ENCODE peak calls at places on chromosome 18, in four cellular contexts. C, K, G and F are unnamed samples.

GRCh38 chr18:58645398-58645797 is 16.5 kb upstream of the ALPK2 start:
- DNase-seq in K (no peak), C (no peak), G (no peak), F (no peak)

GRCh38 chr18:79606621-79607331 is 72.8 kb upstream of the CTDP1 start:
- DNase-seq in K (no peak), C (no peak), G (peak; percentile 55), F (no peak)

GRCh38 chr18:57141208-57142129 is 5.4 kb upstream of the BOD1L2 start:
- DNase-seq in C (no peak), K (peak; percentile 91), G (peak; percentile 73), F (no peak)

GRCh38 chr18:54713386-54713785 is 114.9 kb upstream of the RAB27B start:
- DNase-seq in C (no peak), G (no peak), K (no peak), F (no peak)

GRCh38 chr18:53457068-53457467 is 767.4 kb downstream of the MBD2 start:
- DNase-seq in K (no peak), G (no peak), C (no peak), F (no peak)

GRCh38 chr18:3998698-3999333 is 456.3 kb downstream of the DLGAP1 start:
- DNase-seq in K (no peak), C (peak; percentile 70), G (no peak), F (no peak)

GRCh38 chr18:217532-218334 is 50.1 kb downstream of the THOC1 start:
- DNase-seq in C (no peak), K (no peak), G (no peak), F (no peak)

GRCh38 chr18:50847192-50847591 is 27.4 kb upstream of the MRO start:
- DNase-seq in C (no peak), K (no peak), G (no peak), F (no peak)

GRCh38 chr18:58195278-58195721 is 151.3 kb downstream of the NEDD4L start:
- DNase-seq in C (peak; percentile 80), G (peak; percentile 70), K (peak; percentile 52), F (no peak)

GRCh38 chr18:44325903-44326650 is 354.6 kb upstream of the SETBP1 start:
- DNase-seq in G (no peak), K (peak; percentile 69), C (peak; percentile 94), F (peak; percentile 57)

GRCh38 chr18:41140506-41140905 is 814.5 kb upstream of the PIK3C3 start:
- DNase-seq in K (no peak), G (no peak), C (no peak), F (no peak)

GRCh38 chr18:48186084-48186798 is 222.9 kb downstream of the ZBTB7C start:
- DNase-seq in K (no peak), C (peak; percentile 36), G (no peak), F (peak; percentile 51)

GRCh38 chr18:59079264-59079972 is 60.3 kb upstream of the SEC11C start:
- DNase-seq in K (no peak), G (no peak), C (no peak), F (no peak)

GRCh38 chr18:51068111-51068510 is 38.1 kb downstream of the SMAD4 start:
- DNase-seq in G (no peak), K (no peak), C (no peak), F (no peak)

GRCh38 chr18:961644-962355 is 57.1 kb downstream of the ADCYAP1 start:
- DNase-seq in G (no peak), K (peak; percentile 25), C (peak; percentile 75), F (peak; percentile 41)

GRCh38 chr18:76453057-76453561 is 41.9 kb downstream of the ZNF516 start:
- DNase-seq in C (no peak), K (no peak), G (no peak), F (no peak)

GRCh38 chr18:38909972-38910371 is 1344.4 kb upstream of the CELF4 start:
- DNase-seq in C (no peak), G (no peak), K (no peak), F (no peak)

GRCh38 chr18:32772580-32773186 is at the start of gene KLHL14:
- DNase-seq in K (no peak), G (no peak), C (no peak), F (no peak)

GRCh38 chr18:6355789-6356589 is 58.7 kb downstream of the L3MBTL4 start:
- DNase-seq in G (no peak), K (no peak), C (no peak), F (no peak)

GRCh38 chr18:42157420-42157819 is 202.4 kb downstream of the PIK3C3 start:
- DNase-seq in C (no peak), K (no peak), G (no peak), F (no peak)

GRCh38 chr18:66724664-66725356 is 120.9 kb upstream of the CDH19 start:
- DNase-seq in G (no peak), C (no peak), K (peak; percentile 71), F (no peak)

GRCh38 chr18:77557030-77557429 is 307.4 kb downstream of the GALR1 start:
- DNase-seq in K (no peak), C (peak; percentile 40), G (no peak), F (peak; percentile 54)

GRCh38 chr18:3466872-3467271 is 16.9 kb downstream of the TGIF1 start:
- DNase-seq in G (no peak), C (peak; percentile 49), K (no peak), F (no peak)

GRCh38 chr18:48541026-48541746 is 2.4 kb downstream of the CTIF start:
- DNase-seq in C (peak; percentile 78), K (peak; percentile 72), G (peak; percentile 89), F (peak; percentile 65)

GRCh38 chr18:74609535-74609934 is 11.9 kb downstream of the ZNF407 start:
- DNase-seq in G (no peak), K (no peak), C (no peak), F (no peak)

GRCh38 chr18:9673296-9674251 is 34.5 kb upstream of the RAB31 start:
- DNase-seq in G (no peak), C (peak; percentile 70), K (peak; percentile 75), F (no peak)

GRCh38 chr18:66235206-66235605 is 368.7 kb downstream of the CDH19 start:
- DNase-seq in G (no peak), C (no peak), K (no peak), F (no peak)

GRCh38 chr18:57959278-57959677 is 84.7 kb upstream of the NEDD4L start:
- DNase-seq in C (peak; percentile 62), G (peak; percentile 74), K (peak; percentile 57), F (peak; percentile 17)

GRCh38 chr18:43893001-43893637 is 615.8 kb upstream of the SYT4 start:
- DNase-seq in G (no peak), C (no peak), K (no peak), F (no peak)

GRCh38 chr18:61896767-61897166 is 4.0 kb upstream of the RNF152 start:
- DNase-seq in G (no peak), C (no peak), K (peak; percentile 40), F (peak; percentile 54)

GRCh38 chr18:44742741-44743311 is 62.1 kb downstream of the SETBP1 start:
- DNase-seq in C (peak; percentile 5), K (peak; percentile 40), G (no peak), F (no peak)

GRCh38 chr18:5095239-5095638 is 101.8 kb downstream of the AKAIN1 start:
- DNase-seq in G (no peak), C (no peak), K (no peak), F (no peak)
- H3K27ac ChIP-seq in G (no peak overlapping the region), C (no peak overlapping the region), K (no peak overlapping the region), F (no peak overlapping the region)

GRCh38 chr18:8443505-8443904 is 165.7 kb upstream of the RAB12 start:
- DNase-seq in G (no peak), K (no peak), C (no peak), F (no peak)
- H3K27ac ChIP-seq in G (no peak overlapping the region), K (no peak overlapping the region), C (no peak overlapping the region), F (no peak overlapping the region)

DNA sequence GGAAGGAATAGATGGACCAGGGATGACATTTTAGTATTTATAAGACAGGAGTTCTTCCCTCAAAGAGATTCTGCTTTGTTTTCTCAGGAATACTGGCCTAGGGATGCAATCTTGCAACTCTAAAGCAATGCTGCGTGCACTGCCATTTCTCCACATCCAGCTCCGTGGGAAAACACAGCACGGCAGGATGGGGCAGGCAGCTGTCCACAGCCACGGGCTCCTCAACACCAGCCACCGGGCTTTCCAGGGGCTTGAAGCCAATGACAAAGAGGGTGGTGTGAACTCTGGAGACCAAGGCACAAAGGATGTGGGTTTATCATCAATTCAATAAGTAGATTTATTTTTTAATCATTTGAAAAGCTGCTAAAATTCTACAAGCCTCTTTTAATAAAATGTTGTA is 49.3 kb downstream of the CABYR start:
- DNase-seq in K (no peak), G (no peak), C (no peak), F (no peak)
- H3K27ac ChIP-seq in K (no peak overlapping the region), G (no peak overlapping the region), C (no peak overlapping the region), F (no peak overlapping the region)

DNA sequence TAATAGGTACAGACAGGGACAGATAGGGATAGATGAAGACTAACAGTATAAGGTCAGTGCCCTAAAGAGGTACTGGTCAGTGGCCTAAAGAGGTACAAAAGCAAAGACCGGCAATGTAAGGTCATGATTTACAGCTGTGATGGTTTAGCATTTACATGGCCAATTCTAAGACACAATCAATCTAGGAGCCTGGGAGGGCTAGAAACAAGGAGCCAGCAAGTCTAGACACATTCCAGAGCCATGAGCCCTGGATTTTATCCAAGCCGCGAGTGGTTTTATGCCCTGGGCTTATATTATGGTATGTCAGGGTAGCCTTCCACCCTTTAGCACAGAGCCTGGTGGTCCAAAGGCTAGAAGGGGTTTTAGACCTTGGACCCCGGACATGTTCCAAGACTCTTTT is 124.2 kb downstream of the CBLN2 start:
- DNase-seq in K (no peak), G (no peak), C (no peak), F (no peak)
- H3K27ac ChIP-seq in K (no peak overlapping the region), G (no peak overlapping the region), C (no peak overlapping the region), F (no peak overlapping the region)

GRCh38 chr18:24271381-24272331 is 126.0 kb downstream of the OSBPL1A start:
- DNase-seq in K (peak; percentile 80), G (peak; percentile 92), C (peak; percentile 94), F (peak; percentile 71)
- H3K27ac ChIP-seq in K (peak overlapping the region; percentile 77), G (peak overlapping the region; percentile 79), C (no peak overlapping the region), F (peak overlapping the region; percentile 84)

DNA sequence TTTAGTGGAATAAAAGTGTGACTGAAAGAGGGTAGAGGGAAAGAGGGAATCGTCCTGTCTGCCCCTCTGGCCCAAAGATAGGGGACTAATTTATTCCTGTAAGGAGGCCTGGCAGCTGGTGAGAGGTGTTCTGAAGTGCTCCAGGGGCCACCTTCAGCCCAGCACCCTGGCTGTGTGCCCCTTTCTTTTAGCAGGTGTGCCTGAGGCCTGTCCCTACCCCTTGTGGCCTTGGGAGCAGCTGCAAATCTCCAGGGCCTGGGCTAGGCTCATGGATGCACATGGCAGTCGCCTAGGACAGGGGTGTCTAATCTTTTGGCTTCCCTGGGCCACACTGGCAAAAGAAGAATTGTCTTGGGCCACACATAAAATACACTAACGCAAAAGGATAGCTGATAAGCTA is 37.3 kb downstream of the FHOD3 start:
- DNase-seq in K (no peak), C (no peak), G (no peak), F (no peak)
- H3K27ac ChIP-seq in K (no peak overlapping the region), C (no peak overlapping the region), G (no peak overlapping the region), F (no peak overlapping the region)

DNA sequence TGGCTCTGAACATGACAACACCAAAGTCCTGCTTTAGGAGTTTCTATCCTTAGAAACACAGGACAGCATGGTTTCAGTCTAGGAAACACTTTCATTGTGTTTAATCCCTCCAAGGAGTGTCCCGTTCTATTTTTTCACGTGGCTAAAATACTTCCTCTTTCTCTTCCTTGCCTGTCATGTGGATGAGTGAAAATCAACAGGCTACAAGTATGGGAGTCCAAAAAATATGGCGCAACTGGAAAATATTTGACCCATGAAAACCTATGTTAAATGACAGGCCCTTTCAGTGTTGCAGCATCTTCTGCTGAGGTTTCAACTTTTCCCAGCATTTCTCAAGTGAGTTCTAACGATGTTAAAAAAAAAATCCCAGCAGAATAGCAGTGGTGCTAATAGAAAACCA is 146.3 kb downstream of the LAMA3 start:
- DNase-seq in G (no peak), C (no peak), K (no peak), F (no peak)
- H3K27ac ChIP-seq in G (no peak overlapping the region), C (no peak overlapping the region), K (no peak overlapping the region), F (no peak overlapping the region)